ENCODE peak calls at places on chromosome 13, in five cellular contexts. S, F, C, T and Z are unnamed samples.

GRCh38 chr13:49549289-49549688 is 36.1 kb downstream of the RCBTB1 start:
- DNase-seq in F (no peak), T (no peak), S (no peak), C (no peak), Z (no peak)

GRCh38 chr13:102376314-102376713 is 25.5 kb downstream of the FGF14 start:
- DNase-seq in S (no peak), T (no peak), C (no peak), F (no peak), Z (no peak)

GRCh38 chr13:19158526-19158925 is 23.1 kb downstream of the TUBA3C start:
- DNase-seq in S (no peak), T (no peak), C (no peak), F (no peak), Z (no peak)

GRCh38 chr13:73991884-73992283 is 142.3 kb downstream of the KLF12 start:
- DNase-seq in F (peak; percentile 55), C (no peak), T (no peak), S (no peak), Z (no peak)

GRCh38 chr13:20833900-20834679 is 60.3 kb upstream of the EEF1AKMT1 start:
- DNase-seq in F (no peak), T (no peak), C (no peak), S (no peak), Z (no peak)

GRCh38 chr13:104318121-104318520 is 1251.9 kb upstream of the SLC10A2 start:
- DNase-seq in C (no peak), F (peak; percentile 11), S (no peak), T (no peak), Z (no peak)

GRCh38 chr13:39353988-39354387 is 249.0 kb downstream of the LHFPL6 start:
- DNase-seq in S (peak; percentile 79), T (no peak), F (no peak), C (no peak), Z (no peak)

GRCh38 chr13:109427695-109428094 is 358.7 kb downstream of the IRS2 start:
- DNase-seq in S (no peak), C (no peak), F (no peak), T (no peak), Z (no peak)

GRCh38 chr13:51158365-51158764 is 47.3 kb upstream of the C13orf42 start:
- DNase-seq in F (no peak), C (no peak), T (no peak), S (no peak), Z (no peak)

GRCh38 chr13:93875527-93875926 is 604.0 kb downstream of the DCT start:
- DNase-seq in C (no peak), S (peak; percentile 24), F (peak; percentile 9), T (no peak), Z (no peak)

GRCh38 chr13:97017322-97017721 is 23.0 kb upstream of the OXGR1 start:
- DNase-seq in C (no peak), S (no peak), T (no peak), F (no peak), Z (no peak)

GRCh38 chr13:35925669-35926068 is 205.5 kb downstream of the DCLK1 start:
- DNase-seq in S (no peak), T (no peak), F (no peak), C (no peak), Z (no peak)

GRCh38 chr13:98576215-98576945 is 527 bp downstream of the STK24 start:
- DNase-seq in S (peak; percentile 22), T (peak; percentile 7), C (no peak), F (no peak), Z (peak; percentile 62)

GRCh38 chr13:114067381-114067885 is 65.0 kb downstream of the RASA3 start:
- DNase-seq in C (no peak), S (peak; percentile 90), T (no peak), F (no peak), Z (no peak)

GRCh38 chr13:28655566-28655965 is 3.4 kb upstream of the POMP start:
- DNase-seq in C (no peak), F (no peak), S (peak; percentile 85), T (no peak), Z (no peak)

GRCh38 chr13:41694902-41695301 is 237.6 kb downstream of the RGCC start:
- DNase-seq in F (no peak), T (peak; percentile 40), C (no peak), S (peak; percentile 95), Z (peak; percentile 21)

GRCh38 chr13:27194895-27195764 is 23.5 kb upstream of the USP12 start:
- DNase-seq in S (peak; percentile 88), T (peak; percentile 40), F (no peak), C (no peak), Z (no peak)

GRCh38 chr13:112368883-112369282 is 7.3 kb upstream of the SPACA7 start:
- DNase-seq in C (no peak), F (no peak), S (no peak), T (no peak), Z (no peak)

GRCh38 chr13:39321578-39321977 is 281.4 kb downstream of the LHFPL6 start:
- DNase-seq in S (peak; percentile 45), F (no peak), C (no peak), T (no peak), Z (no peak)

GRCh38 chr13:105805866-105806265 is 729.6 kb downstream of the EFNB2 start:
- DNase-seq in C (no peak), S (no peak), T (no peak), F (no peak), Z (no peak)

GRCh38 chr13:33931397-33931987 is 113.5 kb downstream of the RFC3 start:
- DNase-seq in F (no peak), T (peak; percentile 44), S (peak; percentile 58), C (no peak), Z (no peak)

GRCh38 chr13:80131204-80131603 is 209.7 kb downstream of the SPRY2 start:
- DNase-seq in S (peak; percentile 43), C (no peak), F (no peak), T (peak; percentile 41), Z (peak; percentile 86)

GRCh38 chr13:26502826-26503225 is 54.7 kb upstream of the WASF3 start:
- DNase-seq in F (no peak), C (no peak), T (no peak), S (peak; percentile 86), Z (no peak)

GRCh38 chr13:73339086-73339485 is 280.3 kb downstream of the KLF5 start:
- DNase-seq in S (no peak), C (no peak), F (no peak), T (no peak), Z (no peak)

GRCh38 chr13:29513002-29513980 is 82.2 kb downstream of the SLC7A1 start:
- DNase-seq in T (no peak), C (no peak), S (peak; percentile 39), F (no peak), Z (no peak)

GRCh38 chr13:110636701-110637201 is 21.4 kb downstream of the NAXD start:
- DNase-seq in C (no peak), F (no peak), S (no peak), T (no peak), Z (no peak)

GRCh38 chr13:60165391-60166099 is 1.8 kb upstream of the DIAPH3 start:
- DNase-seq in T (no peak), C (no peak), F (no peak), S (peak; percentile 12), Z (no peak)

GRCh38 chr13:114140131-114140908 is 7.9 kb upstream of the RASA3 start:
- DNase-seq in T (no peak), F (no peak), S (no peak), C (no peak), Z (no peak)

GRCh38 chr13:42022796-42023493 is 25.5 kb upstream of the DGKH start:
- DNase-seq in T (no peak), C (no peak), S (peak; percentile 15), F (no peak), Z (no peak)

GRCh38 chr13:110354209-110354627 is 47.1 kb downstream of the COL4A2 start:
- DNase-seq in S (no peak), C (no peak), T (no peak), F (no peak), Z (no peak)

GRCh38 chr13:80215368-80215767 is 125.6 kb downstream of the SPRY2 start:
- DNase-seq in S (peak; percentile 68), F (no peak), T (no peak), C (no peak), Z (no peak)

GRCh38 chr13:51844862-51845573 is at the start of gene TMEM272:
- DNase-seq in S (no peak), F (no peak), C (no peak), T (peak; percentile 74), Z (peak; percentile 42)

GRCh38 chr13:100356889-100357288 is 231.7 kb downstream of the GGACT start:
- DNase-seq in T (no peak), F (no peak), C (no peak), S (peak; percentile 35), Z (no peak)